ENCODE peak calls at places on chromosomes 6 and 20, in five cellular contexts. V is esophagus squamous epithelium, U is fibroblast of the aortic adventitia, A is right lobe of liver, E is fibroblast of lung. W is an unnamed sample.

GRCh38 chr20:45092898-45093297 is 8.0 kb downstream of the KCNS1 start:
- DNase-seq in E (no peak), U (no peak), V (no peak), A (no peak), W (no peak)

GRCh38 chr6:33578588-33579011 is 1.5 kb downstream of the BAK1 start:
- DNase-seq in A (no peak), U (no peak), E (no peak), V (no peak), W (peak)

GRCh38 chr20:37344506-37345338 is 1.2 kb upstream of the SRC start:
- DNase-seq in V (no peak), U (no peak), A (no peak), E (no peak), W (no peak)

GRCh38 chr20:41956316-41957050 is 338.3 kb upstream of the CHD6 start:
- DNase-seq in U (no peak), E (no peak), V (no peak), A (no peak), W (peak)

GRCh38 chr20:46559685-46560440 is 9.4 kb upstream of the OCSTAMP start:
- DNase-seq in A (no peak), E (no peak), U (no peak), V (no peak), W (no peak)

GRCh38 chr6:32941412-32941784 is 570 bp upstream of the HLA-DMB start:
- DNase-seq in E (no peak), V (no peak), U (no peak), A (no peak), W (peak)

GRCh38 chr6:158737710-158738615 is 81.2 kb downstream of the EZR start:
- DNase-seq in U (peak), V (no peak), E (peak), A (peak), W (no peak)

GRCh38 chr6:43246301-43247114 is 3.2 kb downstream of the TTBK1 start:
- DNase-seq in V (no peak), U (no peak), E (no peak), A (no peak), W (peak)

GRCh38 chr20:32521780-32522524 is 63.2 kb downstream of the NOL4L start:
- DNase-seq in U (peak), A (peak), E (peak), V (no peak), W (peak)

GRCh38 chr6:160261991-160262718 is 3.5 kb upstream of the SLC22A2 start:
- DNase-seq in V (no peak), U (no peak), E (no peak), A (no peak), W (peak)

GRCh38 chr6:4817551-4817950 is 41.3 kb downstream of the CDYL start:
- DNase-seq in U (no peak), A (no peak), V (no peak), E (peak), W (no peak)

GRCh38 chr6:14462135-14462905 is 344.7 kb downstream of the CD83 start:
- DNase-seq in U (no peak), E (no peak), V (no peak), A (no peak), W (no peak)

GRCh38 chr20:47146703-47147102 is 209.8 kb downstream of the ZMYND8 start:
- DNase-seq in U (peak), A (no peak), E (peak), V (no peak), W (no peak)

GRCh38 chr20:32470025-32470861 is 112.1 kb downstream of the ASXL1 start:
- DNase-seq in A (peak), V (no peak), U (peak), E (peak), W (peak)

GRCh38 chr20:14334306-14334930 is 3.0 kb downstream of the FLRT3 start:
- DNase-seq in A (no peak), U (peak), E (peak), V (no peak), W (peak)

GRCh38 chr20:44465001-44465560 is 10.6 kb upstream of the TTPAL start:
- DNase-seq in E (no peak), A (peak), U (no peak), V (no peak), W (no peak)

GRCh38 chr20:24502661-24503060 is 33.2 kb downstream of the SYNDIG1 start:
- DNase-seq in E (peak), A (no peak), U (peak), V (no peak), W (no peak)

GRCh38 chr6:73579851-73580246 is 59.0 kb upstream of the EEF1A1 start:
- DNase-seq in U (peak), E (peak), V (no peak), A (no peak), W (peak)

GRCh38 chr6:123215211-123215610 is 219.2 kb downstream of the CLVS2 start:
- DNase-seq in A (no peak), U (no peak), E (no peak), V (no peak), W (no peak)

GRCh38 chr6:4084444-4085328 is 5.7 kb upstream of the FAM217A start:
- DNase-seq in A (no peak), E (no peak), U (no peak), V (no peak), W (no peak)

GRCh38 chr20:54056762-54057639 is 13.4 kb downstream of the BCAS1 start:
- DNase-seq in E (no peak), U (no peak), V (no peak), A (no peak), W (no peak)

GRCh38 chr6:24227556-24227955 is 101.5 kb downstream of the NRSN1 start:
- DNase-seq in U (no peak), A (no peak), V (no peak), E (no peak), W (no peak)

GRCh38 chr6:38432479-38432878 is 207.2 kb downstream of the BTBD9 start:
- DNase-seq in U (peak), A (no peak), E (peak), V (no peak), W (no peak)

GRCh38 chr6:17448165-17448564 is 54.8 kb downstream of the CAP2 start:
- DNase-seq in U (peak), A (no peak), V (no peak), E (peak), W (no peak)

GRCh38 chr6:111628117-111628866 is 22.6 kb upstream of the TRAF3IP2 start:
- DNase-seq in E (no peak), V (no peak), U (peak), A (no peak), W (no peak)

GRCh38 chr6:111625511-111626331 is 20.0 kb upstream of the TRAF3IP2 start:
- DNase-seq in U (peak), E (peak), V (no peak), A (no peak), W (no peak)

GRCh38 chr6:111624391-111625098 is 18.9 kb upstream of the TRAF3IP2 start:
- DNase-seq in A (no peak), V (no peak), U (peak), E (no peak), W (no peak)

GRCh38 chr6:111625099-111625416 is 19.4 kb upstream of the TRAF3IP2 start:
- DNase-seq in E (no peak), U (no peak), V (no peak), A (no peak), W (no peak)

DNA sequence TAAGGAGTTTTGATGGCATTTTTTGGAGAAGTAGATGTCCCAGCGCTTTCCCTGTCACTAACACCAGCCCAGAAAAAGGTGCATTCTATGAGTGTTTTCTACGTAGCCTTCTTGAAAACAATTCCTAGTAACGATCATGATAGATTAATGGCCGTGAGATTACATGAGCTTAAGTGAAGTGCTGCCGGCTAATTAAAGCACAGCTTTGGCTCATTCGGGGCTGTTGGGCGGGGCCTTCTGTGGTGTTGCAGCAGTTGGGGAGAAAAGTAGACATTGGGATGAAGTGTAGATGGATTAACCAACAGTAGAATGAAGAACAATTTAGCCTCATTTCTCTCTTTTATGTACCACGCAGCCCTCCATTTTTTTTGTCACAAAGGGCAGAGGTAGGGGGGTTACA is 20.8 kb upstream of the TRAF3IP2 start:
- DNase-seq in A (no peak), V (no peak), E (no peak), U (no peak), W (no peak)
- H3K4me3 ChIP-seq in A (no peak), V (no peak), E (no peak), U (no peak), W (no peak)

GRCh38 chr6:150902142-150902800 is 36.8 kb downstream of the MTHFD1L start:
- DNase-seq in E (no peak), U (peak), V (no peak), A (no peak), W (no peak)

GRCh38 chr6:150900049-150900448 is 34.5 kb downstream of the MTHFD1L start:
- DNase-seq in U (no peak), V (no peak), E (peak), A (no peak), W (no peak)

GRCh38 chr6:150907385-150907784 is 41.9 kb downstream of the MTHFD1L start:
- DNase-seq in V (no peak), U (peak), E (no peak), A (no peak), W (no peak)

GRCh38 chr6:150910561-150910960 is 45.1 kb downstream of the MTHFD1L start:
- DNase-seq in V (no peak), E (no peak), A (no peak), U (no peak), W (no peak)

DNA sequence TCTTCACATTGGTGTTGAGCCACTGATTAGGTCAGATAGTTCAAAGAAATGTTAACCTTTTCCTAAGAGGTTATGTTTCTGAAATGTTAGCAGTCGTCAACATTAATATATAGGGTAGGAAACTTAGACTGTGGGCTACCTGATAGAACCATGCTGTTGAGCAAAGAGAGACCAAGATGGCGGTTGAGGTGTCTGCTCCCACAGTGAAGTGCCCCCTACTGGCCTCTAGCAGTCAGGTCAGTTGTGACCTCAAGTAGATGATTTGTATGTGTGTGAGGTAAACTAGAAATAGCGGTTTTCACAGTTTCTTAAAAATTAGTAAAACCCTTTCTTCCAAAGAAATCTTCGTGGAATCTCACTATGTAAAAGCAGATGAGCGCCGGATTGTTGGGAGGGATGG is 40.3 kb downstream of the MTHFD1L start:
- DNase-seq in U (no peak), V (no peak), E (no peak), A (no peak), W (no peak)
- TF ChIP-seq CTCF in U (no peak), V (no peak), E (peak), A (no peak), W (peak)

GRCh38 chr6:116461075-116461474 is at the start of gene CALHM6:
- DNase-seq in E (no peak), U (no peak), A (no peak), V (no peak), W (no peak)

GRCh38 chr6:116459927-116460326 is 1.2 kb upstream of the CALHM6 start:
- DNase-seq in A (no peak), V (no peak), U (no peak), E (no peak), W (no peak)

GRCh38 chr6:116461563-116462507 is 660 bp downstream of the CALHM6 start:
- DNase-seq in V (no peak), U (no peak), A (peak), E (peak), W (peak)

GRCh38 chr6:116458264-116458663 is 2.9 kb upstream of the CALHM6 start:
- DNase-seq in U (no peak), V (no peak), A (no peak), E (no peak), W (no peak)

GRCh38 chr6:116456927-116457326 is 4.2 kb upstream of the CALHM6 start:
- DNase-seq in E (no peak), A (no peak), V (no peak), U (no peak), W (no peak)
- H3K4me3 ChIP-seq in E (no peak), A (no peak), V (no peak), U (no peak), W (no peak)

GRCh38 chr6:135072753-135073152 is 18.1 kb upstream of the HBS1L start:
- DNase-seq in V (no peak), U (no peak), A (no peak), E (no peak), W (no peak)

GRCh38 chr6:135073217-135073616 is 18.6 kb upstream of the HBS1L start:
- DNase-seq in U (no peak), A (no peak), V (no peak), E (no peak), W (no peak)

GRCh38 chr6:135073757-135074393 is 19.3 kb upstream of the HBS1L start:
- DNase-seq in V (no peak), E (no peak), U (no peak), A (no peak), W (no peak)

DNA sequence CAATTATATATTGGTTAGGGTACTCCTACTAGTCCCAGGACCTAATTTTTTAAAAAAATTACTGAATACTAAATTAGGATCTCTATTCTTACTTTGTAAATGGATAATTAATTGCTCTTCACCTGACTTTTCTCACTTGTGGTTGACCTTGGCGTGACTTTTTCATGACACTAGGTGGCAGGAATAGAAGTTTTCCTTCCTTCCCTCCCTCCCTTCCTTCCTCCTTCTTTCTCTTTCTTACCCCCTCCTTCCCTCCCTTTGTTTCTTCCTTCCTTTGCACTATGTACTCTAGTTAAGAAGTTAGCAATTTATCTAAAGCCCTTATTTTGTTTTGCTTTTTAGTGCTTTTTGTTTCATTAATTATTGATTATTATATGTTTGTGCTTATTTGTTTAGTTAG is 20.4 kb upstream of the HBS1L start:
- DNase-seq in U (no peak), E (no peak), A (no peak), V (no peak), W (no peak)
- TF ChIP-seq CTCF in U (no peak), E (no peak), A (no peak), V (no peak), W (no peak)

GRCh38 chr6:7106215-7106751 is 1.5 kb upstream of the RREB1 start:
- DNase-seq in U (no peak), E (no peak), V (no peak), A (no peak), W (no peak)
- H3K4me3 ChIP-seq in U (peak), E (no peak), V (no peak), A (peak), W (peak)

GRCh38 chr20:61373055-61373399 is 121.0 kb downstream of the CDH4 start:
- DNase-seq in U (no peak), V (no peak), A (no peak), E (no peak), W (no peak)

GRCh38 chr20:61372151-61373054 is 120.3 kb downstream of the CDH4 start:
- DNase-seq in U (no peak), E (no peak), V (no peak), A (no peak), W (no peak)

GRCh38 chr20:61371501-61372150 is 119.6 kb downstream of the CDH4 start:
- DNase-seq in A (no peak), V (no peak), U (no peak), E (no peak), W (no peak)

GRCh38 chr20:61370841-61371303 is 118.8 kb downstream of the CDH4 start:
- DNase-seq in E (no peak), U (no peak), A (no peak), V (no peak), W (no peak)

DNA sequence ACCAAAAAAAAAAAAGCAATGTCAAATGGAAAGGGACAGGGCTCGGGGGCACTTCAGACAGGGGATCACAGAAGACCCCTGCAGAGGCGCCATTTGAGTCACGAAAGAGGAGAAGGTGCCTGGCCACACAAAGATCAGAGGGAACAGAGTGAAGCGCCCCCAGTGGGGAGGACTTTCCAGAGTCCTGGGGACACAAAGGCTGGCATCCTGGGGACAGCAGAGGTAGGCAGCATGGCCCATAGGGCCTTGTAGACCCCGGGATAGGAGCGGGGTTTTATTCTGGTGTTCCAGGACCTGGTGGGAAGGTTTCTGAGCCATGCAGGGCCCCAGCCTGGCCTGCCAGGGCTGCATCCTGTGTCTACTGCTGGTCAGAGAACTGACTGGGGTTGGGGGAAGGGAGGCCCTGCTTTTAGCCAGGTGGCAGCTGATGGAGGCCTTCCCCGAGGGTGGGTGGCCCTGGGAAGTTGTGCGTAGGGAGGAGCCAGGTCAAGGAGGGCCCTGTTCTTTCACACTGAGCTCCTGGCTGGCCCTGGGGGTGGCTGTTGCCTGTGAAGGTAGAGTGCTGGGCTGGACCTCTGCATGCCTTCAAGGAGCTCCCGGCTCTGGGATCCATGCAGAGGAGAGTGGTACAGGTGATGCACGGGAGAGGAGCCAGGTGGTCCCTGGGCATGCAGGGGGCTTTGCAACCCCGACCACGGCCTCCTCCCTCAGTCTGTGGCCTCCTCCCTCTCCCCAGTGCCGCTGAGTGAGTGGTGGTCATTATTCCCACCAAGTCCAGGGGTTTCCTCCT is 117.9 kb downstream of the CDH4 start:
- DNase-seq in A (no peak), E (no peak), V (no peak), U (no peak), W (no peak)
- TF ChIP-seq CTCF in A (no peak), E (no peak), V (no peak), U (no peak), W (no peak)

DNA sequence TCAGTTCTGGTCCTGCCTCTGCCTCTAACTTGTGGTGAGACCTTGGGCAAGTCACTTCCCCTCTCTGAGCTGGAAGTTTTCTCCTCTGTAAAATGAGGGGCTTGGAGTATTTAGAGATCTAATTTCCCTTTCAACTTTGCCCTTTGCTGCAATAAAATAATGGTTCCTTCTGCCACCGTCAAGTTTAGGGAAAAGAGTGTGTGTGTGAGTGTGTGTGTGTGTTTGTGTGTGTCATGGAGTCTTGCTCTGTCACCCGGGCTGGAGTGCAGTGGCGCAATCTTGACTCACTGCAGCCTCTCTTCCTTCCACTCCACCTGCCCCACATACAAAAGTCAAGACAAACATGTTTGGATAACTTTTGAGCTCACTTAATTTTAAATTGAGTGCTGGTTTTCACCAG is 39.2 kb upstream of the PIM1 start:
- DNase-seq in A (peak), U (no peak), V (no peak), E (peak), W (no peak)
- H3K4me3 ChIP-seq in A (no peak), U (no peak), V (no peak), E (no peak), W (no peak)

DNA sequence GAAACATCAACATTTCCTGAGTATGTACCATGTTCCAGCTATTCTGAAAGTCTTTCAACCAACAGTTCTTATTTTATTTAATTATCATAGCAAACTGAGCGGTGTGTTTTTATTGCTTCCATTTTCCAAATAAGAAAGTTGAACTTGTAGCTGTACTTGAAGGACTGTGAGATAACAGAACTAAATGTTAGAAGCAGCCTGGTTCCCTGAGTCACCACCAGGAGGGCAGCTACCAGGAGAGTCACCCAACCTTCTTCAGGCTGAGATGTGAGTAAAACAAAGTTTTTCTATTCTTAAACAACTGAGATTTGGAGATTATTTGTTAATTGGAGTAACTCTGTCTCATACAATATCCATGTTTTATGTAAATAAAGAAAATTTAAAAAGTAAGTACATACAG is 403.4 kb downstream of the PKHD1 start:
- DNase-seq in V (no peak), E (no peak), A (no peak), U (no peak), W (no peak)
- TF ChIP-seq CTCF in V (no peak), E (no peak), A (no peak), U (no peak), W (peak)

GRCh38 chr6:2940851-2941250 is 30.5 kb downstream of the SERPINB6 start:
- DNase-seq in V (no peak), E (no peak), U (no peak), A (no peak), W (no peak)
- H3K4me3 ChIP-seq in V (no peak), E (no peak), U (no peak), A (no peak), W (no peak)

DNA sequence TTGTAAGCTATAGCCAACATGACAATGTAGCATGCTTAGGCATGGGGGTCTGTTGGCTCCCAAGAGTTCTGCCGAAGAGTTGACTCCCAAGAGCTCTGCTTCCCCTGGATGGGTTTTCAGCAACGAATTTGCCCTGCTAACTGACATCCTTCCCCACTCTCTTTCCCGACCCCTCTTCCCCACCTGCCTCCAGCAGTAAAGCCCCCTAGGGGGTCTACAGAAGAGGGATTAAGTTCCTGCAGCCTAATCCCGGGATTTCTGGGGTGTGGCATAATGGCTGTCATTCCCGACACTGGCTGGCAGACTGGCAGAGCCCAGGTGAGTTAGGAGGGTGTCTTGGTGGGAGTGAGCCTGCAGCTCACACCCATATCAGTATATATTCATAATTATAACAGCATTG is 121.0 kb upstream of the ZNF184 start:
- DNase-seq in E (no peak), V (no peak), A (no peak), U (no peak), W (no peak)
- TF ChIP-seq CTCF in E (no peak), V (no peak), A (no peak), U (no peak), W (no peak)

W was measured in GM12865.